ENCODE peak calls at places on chromosomes 3 and 15, in seven cellular contexts. One of them, this sample, is unnamed.

GRCh38 chr3:15096026-15096425 is 2.9 kb downstream of the RBSN start:
- DNase-seq in GM20000: no peak
- DNase-seq in K562: no peak
- DNase-seq in WTC11: no peak
- DNase-seq in astrocyte of the spinal cord: no peak
- DNase-seq in AG09319: no peak
- DNase-seq in glutamatergic neuron: no peak
- DNase-seq in this sample: no peak

GRCh38 chr3:100006570-100007271 is 107.6 kb downstream of the FILIP1L start:
- DNase-seq in GM20000: no peak
- DNase-seq in K562: no peak
- DNase-seq in WTC11: no peak
- DNase-seq in astrocyte of the spinal cord: peak; percentile 50
- DNase-seq in AG09319: peak; percentile 24
- DNase-seq in glutamatergic neuron: no peak
- DNase-seq in this sample: peak; percentile 75

GRCh38 chr15:80581976-80582375 is 113.1 kb upstream of the ABHD17C start:
- DNase-seq in GM20000: no peak
- DNase-seq in K562: no peak
- DNase-seq in WTC11: no peak
- DNase-seq in astrocyte of the spinal cord: no peak
- DNase-seq in AG09319: no peak
- DNase-seq in glutamatergic neuron: no peak
- DNase-seq in this sample: peak; percentile 27

GRCh38 chr3:119288669-119289068 is 5.5 kb upstream of the ARHGAP31 start:
- DNase-seq in GM20000: no peak
- DNase-seq in K562: no peak
- DNase-seq in WTC11: no peak
- DNase-seq in astrocyte of the spinal cord: no peak
- DNase-seq in AG09319: no peak
- DNase-seq in glutamatergic neuron: no peak
- DNase-seq in this sample: no peak

GRCh38 chr3:150158974-150159625 is 188.4 kb upstream of the PFN2 start:
- DNase-seq in GM20000: no peak
- DNase-seq in K562: no peak
- DNase-seq in WTC11: no peak
- DNase-seq in astrocyte of the spinal cord: peak; percentile 31
- DNase-seq in AG09319: no peak
- DNase-seq in glutamatergic neuron: no peak
- DNase-seq in this sample: peak; percentile 42

GRCh38 chr3:59443618-59444292 is 393.9 kb upstream of the CFAP20DC start:
- DNase-seq in GM20000: no peak
- DNase-seq in K562: no peak
- DNase-seq in WTC11: no peak
- DNase-seq in astrocyte of the spinal cord: no peak
- DNase-seq in AG09319: no peak
- DNase-seq in glutamatergic neuron: no peak
- DNase-seq in this sample: no peak

GRCh38 chr15:60004846-60005351 is 788 bp downstream of the FOXB1 start:
- DNase-seq in GM20000: peak; percentile 34
- DNase-seq in K562: no peak
- DNase-seq in WTC11: peak; percentile 41
- DNase-seq in astrocyte of the spinal cord: no peak
- DNase-seq in AG09319: no peak
- DNase-seq in glutamatergic neuron: peak; percentile 59
- DNase-seq in this sample: peak; percentile 24

GRCh38 chr3:194112120-194113106 is 23.5 kb upstream of the HES1 start:
- DNase-seq in GM20000: no peak
- DNase-seq in K562: no peak
- DNase-seq in WTC11: no peak
- DNase-seq in astrocyte of the spinal cord: no peak
- DNase-seq in AG09319: no peak
- DNase-seq in glutamatergic neuron: no peak
- DNase-seq in this sample: no peak

GRCh38 chr3:22474706-22475470 is 723.9 kb upstream of the ZNF385D start:
- DNase-seq in GM20000: no peak
- DNase-seq in K562: no peak
- DNase-seq in WTC11: no peak
- DNase-seq in astrocyte of the spinal cord: peak; percentile 80
- DNase-seq in AG09319: no peak
- DNase-seq in glutamatergic neuron: no peak
- DNase-seq in this sample: peak; percentile 9

GRCh38 chr15:42919794-42920280 is 741 bp downstream of the TTBK2 start:
- DNase-seq in GM20000: peak; percentile 18
- DNase-seq in K562: no peak
- DNase-seq in WTC11: no peak
- DNase-seq in astrocyte of the spinal cord: peak; percentile 23
- DNase-seq in AG09319: no peak
- DNase-seq in glutamatergic neuron: no peak
- DNase-seq in this sample: peak; percentile 39

GRCh38 chr15:68487087-68487843 is 55.3 kb upstream of the ITGA11 start:
- DNase-seq in GM20000: no peak
- DNase-seq in K562: no peak
- DNase-seq in WTC11: no peak
- DNase-seq in astrocyte of the spinal cord: peak; percentile 57
- DNase-seq in AG09319: no peak
- DNase-seq in glutamatergic neuron: no peak
- DNase-seq in this sample: peak; percentile 59

GRCh38 chr3:21859124-21859781 is 108.2 kb upstream of the ZNF385D start:
- DNase-seq in GM20000: no peak
- DNase-seq in K562: no peak
- DNase-seq in WTC11: no peak
- DNase-seq in astrocyte of the spinal cord: peak; percentile 22
- DNase-seq in AG09319: no peak
- DNase-seq in glutamatergic neuron: no peak
- DNase-seq in this sample: no peak

GRCh38 chr3:130395916-130396315 is 50.4 kb downstream of the COL6A5 start:
- DNase-seq in GM20000: no peak
- DNase-seq in K562: no peak
- DNase-seq in WTC11: no peak
- DNase-seq in astrocyte of the spinal cord: peak; percentile 87
- DNase-seq in AG09319: no peak
- DNase-seq in glutamatergic neuron: no peak
- DNase-seq in this sample: no peak

DNA sequence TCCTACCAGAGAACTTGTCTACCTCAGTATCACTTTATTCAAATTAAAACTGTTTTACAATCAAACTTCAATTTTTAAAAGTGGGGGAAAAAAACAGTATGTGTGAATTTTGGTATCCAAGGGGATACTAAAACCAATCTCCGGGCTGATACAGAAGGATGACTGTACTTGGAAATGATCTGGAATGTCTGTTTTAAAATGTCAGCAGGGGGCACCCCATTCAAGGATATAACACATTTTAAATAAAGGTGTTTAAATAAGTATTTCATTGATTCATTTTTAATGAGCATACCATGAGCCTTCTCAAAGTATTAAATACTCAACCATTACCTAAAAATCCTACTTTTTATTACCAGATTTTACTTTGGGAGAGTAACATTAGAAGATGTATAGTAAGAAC is 67.9 kb downstream of the ULK4 start:
- DNase-seq in GM20000: peak; percentile 13
- DNase-seq in K562: peak; percentile 37
- DNase-seq in WTC11: no peak
- DNase-seq in astrocyte of the spinal cord: peak; percentile 73
- DNase-seq in AG09319: peak; percentile 10
- DNase-seq in glutamatergic neuron: no peak
- DNase-seq in this sample: peak; percentile 83
- TF ChIP-seq CTCF in GM20000: peak; percentile 7
- TF ChIP-seq CTCF in K562: peak; percentile 33
- TF ChIP-seq CTCF in WTC11: no peak
- TF ChIP-seq CTCF in astrocyte of the spinal cord: peak; percentile 35
- TF ChIP-seq CTCF in AG09319: peak; percentile 43
- TF ChIP-seq CTCF in glutamatergic neuron: peak; percentile 48
- TF ChIP-seq CTCF in this sample: peak; percentile 25

GRCh38 chr3:154023148-154023547 is 98.0 kb upstream of the ARHGEF26 start:
- DNase-seq in GM20000: no peak
- DNase-seq in K562: no peak
- DNase-seq in WTC11: no peak
- DNase-seq in astrocyte of the spinal cord: no peak
- DNase-seq in AG09319: no peak
- DNase-seq in glutamatergic neuron: no peak
- DNase-seq in this sample: no peak

GRCh38 chr3:154015307-154015706 is 105.9 kb upstream of the ARHGEF26 start:
- DNase-seq in GM20000: no peak
- DNase-seq in K562: no peak
- DNase-seq in WTC11: no peak
- DNase-seq in astrocyte of the spinal cord: no peak
- DNase-seq in AG09319: no peak
- DNase-seq in glutamatergic neuron: no peak
- DNase-seq in this sample: no peak

GRCh38 chr3:154022603-154023002 is 98.6 kb upstream of the ARHGEF26 start:
- DNase-seq in GM20000: no peak
- DNase-seq in K562: no peak
- DNase-seq in WTC11: no peak
- DNase-seq in astrocyte of the spinal cord: no peak
- DNase-seq in AG09319: no peak
- DNase-seq in glutamatergic neuron: no peak
- DNase-seq in this sample: no peak

GRCh38 chr3:154018100-154018696 is 103.0 kb upstream of the ARHGEF26 start:
- DNase-seq in GM20000: peak; percentile 21
- DNase-seq in K562: peak; percentile 37
- DNase-seq in WTC11: peak; percentile 76
- DNase-seq in astrocyte of the spinal cord: peak; percentile 7
- DNase-seq in AG09319: no peak
- DNase-seq in glutamatergic neuron: peak; percentile 83
- DNase-seq in this sample: peak; percentile 8
- TF ChIP-seq CTCF in GM20000: peak; percentile 59
- TF ChIP-seq CTCF in K562: peak; percentile 66
- TF ChIP-seq CTCF in WTC11: peak; percentile 80
- TF ChIP-seq CTCF in astrocyte of the spinal cord: peak; percentile 69
- TF ChIP-seq CTCF in AG09319: peak; percentile 51
- TF ChIP-seq CTCF in glutamatergic neuron: peak; percentile 85
- TF ChIP-seq CTCF in this sample: peak; percentile 40

DNA sequence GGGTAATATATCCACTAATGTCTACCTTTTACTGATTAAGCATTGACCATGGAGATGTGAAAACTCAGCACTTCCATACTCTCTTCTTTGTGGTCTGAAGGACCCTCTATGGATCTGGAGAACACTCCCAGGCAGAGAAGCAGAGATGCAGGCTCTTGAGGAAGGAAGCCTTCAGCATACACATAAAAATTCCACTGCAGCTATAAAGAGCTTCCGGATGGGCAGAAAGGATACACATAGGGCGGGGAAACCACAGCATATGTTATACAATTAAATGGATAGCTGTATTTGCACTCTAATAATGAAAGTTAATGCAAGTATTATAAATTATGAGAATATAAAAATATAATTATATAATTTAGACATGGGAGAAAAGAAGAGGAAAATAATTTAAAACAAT is 1258.2 kb upstream of the ALCAM start:
- DNase-seq in GM20000: no peak
- DNase-seq in K562: no peak
- DNase-seq in WTC11: no peak
- DNase-seq in astrocyte of the spinal cord: no peak
- DNase-seq in AG09319: no peak
- DNase-seq in glutamatergic neuron: no peak
- DNase-seq in this sample: no peak
- TF ChIP-seq CTCF in GM20000: no peak
- TF ChIP-seq CTCF in K562: no peak
- TF ChIP-seq CTCF in WTC11: no peak
- TF ChIP-seq CTCF in astrocyte of the spinal cord: no peak
- TF ChIP-seq CTCF in AG09319: no peak
- TF ChIP-seq CTCF in glutamatergic neuron: no peak
- TF ChIP-seq CTCF in this sample: no peak

GRCh38 chr3:116340680-116341216 is 104.5 kb downstream of the LSAMP start:
- DNase-seq in GM20000: no peak
- DNase-seq in K562: no peak
- DNase-seq in WTC11: no peak
- DNase-seq in astrocyte of the spinal cord: no peak
- DNase-seq in AG09319: no peak
- DNase-seq in glutamatergic neuron: no peak
- DNase-seq in this sample: peak; percentile 19

GRCh38 chr3:116341381-116341780 is 103.9 kb downstream of the LSAMP start:
- DNase-seq in GM20000: no peak
- DNase-seq in K562: no peak
- DNase-seq in WTC11: no peak
- DNase-seq in astrocyte of the spinal cord: no peak
- DNase-seq in AG09319: no peak
- DNase-seq in glutamatergic neuron: no peak
- DNase-seq in this sample: no peak

GRCh38 chr3:116339441-116340028 is 105.8 kb downstream of the LSAMP start:
- DNase-seq in GM20000: no peak
- DNase-seq in K562: no peak
- DNase-seq in WTC11: no peak
- DNase-seq in astrocyte of the spinal cord: peak; percentile 84
- DNase-seq in AG09319: no peak
- DNase-seq in glutamatergic neuron: no peak
- DNase-seq in this sample: peak; percentile 78

GRCh38 chr3:116338713-116339112 is 106.6 kb downstream of the LSAMP start:
- DNase-seq in GM20000: no peak
- DNase-seq in K562: no peak
- DNase-seq in WTC11: no peak
- DNase-seq in astrocyte of the spinal cord: no peak
- DNase-seq in AG09319: no peak
- DNase-seq in glutamatergic neuron: no peak
- DNase-seq in this sample: no peak

GRCh38 chr3:116337229-116337628 is 108.1 kb downstream of the LSAMP start:
- DNase-seq in GM20000: no peak
- DNase-seq in K562: no peak
- DNase-seq in WTC11: no peak
- DNase-seq in astrocyte of the spinal cord: no peak
- DNase-seq in AG09319: no peak
- DNase-seq in glutamatergic neuron: no peak
- DNase-seq in this sample: no peak
- TF ChIP-seq CTCF in GM20000: no peak
- TF ChIP-seq CTCF in K562: peak; percentile 12
- TF ChIP-seq CTCF in WTC11: no peak
- TF ChIP-seq CTCF in astrocyte of the spinal cord: peak; percentile 17
- TF ChIP-seq CTCF in AG09319: peak; percentile 9
- TF ChIP-seq CTCF in glutamatergic neuron: peak; percentile 28
- TF ChIP-seq CTCF in this sample: no peak